ENCODE peak calls at places on chromosomes 5 and 9, in eight cellular contexts. B is mucosa of descending colon, R is esophagus squamous epithelium, W is Panc1, O is fibroblast of lung, T is thyroid gland, D is spleen, M is HCT116. H is an unnamed sample. For H3K36me3, the result is how much of the 10 kb centered on the place peaks cover.

GRCh38 chr5:79835220-79835714 is 145.6 kb downstream of the CMYA5 start:
- DNase-seq in D (no peak), W (no peak), T (no peak), B (no peak), R (no peak), M (no peak), O (no peak), H (no peak)

GRCh38 chr9:88106492-88106891 is 31.8 kb downstream of the SPATA31C2 start:
- DNase-seq in T (peak), D (no peak), O (peak), M (peak), B (peak), R (no peak), W (no peak), H (no peak)

GRCh38 chr5:160315968-160316367 is 3.6 kb upstream of the CCNJL start:
- DNase-seq in O (no peak), B (peak), D (no peak), T (peak), R (no peak), W (peak), M (peak), H (no peak)

GRCh38 chr9:92964981-92965758 is 17.8 kb downstream of the FGD3 start:
- DNase-seq in D (peak), W (no peak), O (no peak), T (no peak), R (peak), B (peak), M (no peak), H (no peak)

GRCh38 chr9:88808019-88808656 is 183.1 kb upstream of the S1PR3 start:
- DNase-seq in W (no peak), M (no peak), R (no peak), O (peak), B (no peak), T (no peak), D (no peak), H (no peak)

GRCh38 chr5:18270635-18271338 is 636.5 kb downstream of the TAF11L14 start:
- DNase-seq in O (no peak), M (no peak), R (no peak), D (no peak), T (no peak), B (no peak), W (no peak), H (no peak)

GRCh38 chr5:43367909-43368648 is 44.1 kb downstream of the CCL28 start:
- DNase-seq in D (no peak), T (no peak), W (no peak), R (no peak), M (no peak), O (no peak), B (no peak), H (no peak)

GRCh38 chr5:14376789-14377188 is 204.8 kb upstream of the OTULINL start:
- DNase-seq in R (no peak), M (no peak), T (no peak), O (no peak), W (no peak), D (no peak), B (no peak), H (no peak)

GRCh38 chr9:68949271-68950000 is 64.5 kb downstream of the PRKACG start:
- DNase-seq in B (no peak), O (peak), D (no peak), M (no peak), T (no peak), W (peak), R (no peak), H (peak)

GRCh38 chr9:78982849-78983248 is 588.9 kb upstream of the TLE4 start:
- DNase-seq in D (no peak), T (no peak), O (no peak), R (no peak), M (peak), W (no peak), B (no peak), H (no peak)

DNA sequence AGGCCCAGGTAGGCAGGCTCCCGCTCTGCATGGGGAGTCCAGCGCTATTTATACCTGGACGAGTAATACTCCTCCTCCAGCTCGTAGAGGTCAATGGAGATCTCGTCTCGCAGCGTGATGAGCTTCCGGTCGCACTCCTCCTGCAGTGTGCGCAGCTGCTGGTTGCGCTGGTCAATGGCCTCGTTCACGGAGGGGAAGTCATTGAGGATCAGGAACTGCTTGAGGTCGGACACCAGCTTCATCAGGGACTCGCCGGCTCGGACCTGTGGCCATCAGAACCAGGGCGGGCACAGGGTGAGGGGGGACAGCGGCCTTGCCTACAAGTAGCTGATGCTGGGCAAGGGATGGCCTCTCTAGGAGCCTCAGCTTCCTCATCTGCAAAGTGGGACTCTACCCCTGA is 3.9 kb downstream of the MED22 start:
- DNase-seq in W (no peak), M (no peak), T (no peak), O (no peak), R (no peak), D (no peak), B (no peak), H (no peak)
- H3K36me3 ChIP-seq in W (under half), M (half or more), T (under half), O (under half), R (half or more), D (under half), B (under half), H (under half)

GRCh38 chr9:85142461-85143401 is 473.2 kb downstream of the NTRK2 start:
- DNase-seq in M (peak), O (peak), D (no peak), B (no peak), T (peak), W (peak), R (no peak), H (no peak)
- TF ChIP-seq CTCF in M (peak), O (no peak), D (no peak), B (peak), T (peak), W (peak), R (peak), H (no peak)

DNA sequence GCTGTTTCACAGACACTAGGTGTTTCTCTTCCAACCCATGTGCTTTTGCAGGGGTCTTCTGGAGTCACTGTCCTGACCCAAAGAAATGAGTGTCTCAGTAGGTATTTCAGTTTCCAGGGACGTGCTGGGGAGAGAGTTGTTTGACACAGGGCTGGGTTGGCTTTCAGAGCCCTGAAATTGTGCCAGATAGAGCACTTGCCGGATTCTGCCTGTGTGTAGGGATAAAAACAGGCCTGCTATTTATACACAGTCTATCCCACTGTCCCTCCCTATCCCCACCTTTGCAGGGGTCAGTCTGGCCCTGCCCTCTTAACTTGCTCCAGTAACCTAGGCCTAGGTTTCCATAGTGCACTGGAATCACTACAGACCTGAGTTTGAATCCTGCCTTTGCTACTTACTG is 979 bp upstream of the HBEGF start:
- DNase-seq in T (no peak), R (no peak), B (no peak), M (no peak), O (no peak), W (no peak), D (peak), H (no peak)
- H3K4me3 ChIP-seq in T (no peak), R (peak), B (no peak), M (peak), O (no peak), W (no peak), D (peak), H (no peak)

GRCh38 chr5:34758514-34758913 is 80.5 kb upstream of the TTC23L start:
- DNase-seq in O (no peak), W (no peak), D (no peak), T (no peak), M (no peak), B (no peak), R (no peak), H (no peak)
- H3K36me3 ChIP-seq in O (under half), W (under half), D (under half), T (under half), M (under half), B (under half), R (under half), H (under half)

DNA sequence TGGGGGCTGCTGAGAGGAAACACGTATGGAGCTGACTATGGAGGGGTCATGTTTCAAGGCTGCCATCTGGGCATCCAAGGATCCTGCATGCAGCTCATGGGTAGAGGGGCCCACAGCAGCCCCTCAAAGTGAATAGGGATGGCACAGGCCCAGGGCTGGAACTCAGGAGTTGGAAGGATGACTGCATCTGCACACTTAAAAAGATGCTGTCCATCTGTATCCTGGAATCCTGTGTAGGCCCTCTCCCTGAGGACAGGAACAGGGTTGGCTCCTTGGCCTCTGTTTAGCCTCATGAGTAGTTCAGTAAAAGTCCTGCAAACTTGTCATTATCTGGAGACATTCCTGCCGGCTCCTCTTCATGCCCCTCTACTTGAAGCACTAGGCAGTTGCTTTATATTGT is 4.0 kb downstream of the BNIP1 start:
- DNase-seq in R (no peak), W (no peak), O (no peak), T (no peak), B (no peak), D (no peak), M (no peak), H (no peak)
- TF ChIP-seq CTCF in R (no peak), W (no peak), O (no peak), T (no peak), B (no peak), D (no peak), M (no peak), H (no peak)

H was measured in ovary.